ENCODE peak calls at places on chromosomes 5 and 9, in four cellular contexts. V is AG10803, Q is transverse colon, Y is heart right ventricle. Z is an unnamed sample.

GRCh38 chr9:135960328-135961276 is 571 bp downstream of the UBAC1 start:
- DNase-seq in V (no peak), Q (peak), Y (no peak), Z (no peak)

GRCh38 chr5:147458581-147458980 is 51.3 kb downstream of the DPYSL3 start:
- DNase-seq in V (no peak), Q (no peak), Y (no peak), Z (no peak)

GRCh38 chr5:164301708-164302107 is 796.3 kb downstream of the MAT2B start:
- DNase-seq in V (no peak), Q (no peak), Y (no peak), Z (no peak)

GRCh38 chr5:17833336-17833735 is 199.1 kb downstream of the TAF11L14 start:
- DNase-seq in V (no peak), Q (no peak), Y (no peak), Z (no peak)

GRCh38 chr5:35285011-35285410 is 54.7 kb upstream of the PRLR start:
- DNase-seq in V (no peak), Q (no peak), Y (no peak), Z (no peak)

GRCh38 chr5:61631438-61631941 is 299.4 kb downstream of the ZSWIM6 start:
- DNase-seq in V (peak), Q (peak), Y (peak), Z (no peak)

GRCh38 chr9:136653323-136654064 is 9.2 kb upstream of the EGFL7 start:
- DNase-seq in V (no peak), Q (no peak), Y (no peak), Z (no peak)

GRCh38 chr5:179818746-179819295 is 1.9 kb upstream of the SQSTM1 start:
- DNase-seq in V (peak), Q (peak), Y (peak), Z (peak)

GRCh38 chr5:6582507-6583048 is 50.3 kb downstream of the NSUN2 start:
- DNase-seq in V (no peak), Q (no peak), Y (no peak), Z (no peak)

GRCh38 chr5:153496835-153497234 is 6.4 kb downstream of the GRIA1 start:
- DNase-seq in V (peak), Q (no peak), Y (no peak), Z (no peak)

GRCh38 chr9:92992549-92992948 is 45.2 kb downstream of the FGD3 start:
- DNase-seq in V (no peak), Q (no peak), Y (no peak), Z (no peak)

GRCh38 chr9:92990461-92990860 is 43.1 kb downstream of the FGD3 start:
- DNase-seq in V (no peak), Q (no peak), Y (no peak), Z (no peak)

GRCh38 chr9:92988215-92988731 is 41.0 kb downstream of the FGD3 start:
- DNase-seq in V (no peak), Q (no peak), Y (no peak), Z (no peak)

GRCh38 chr9:92986175-92987110 is 39.1 kb downstream of the FGD3 start:
- DNase-seq in V (peak), Q (no peak), Y (no peak), Z (no peak)

DNA sequence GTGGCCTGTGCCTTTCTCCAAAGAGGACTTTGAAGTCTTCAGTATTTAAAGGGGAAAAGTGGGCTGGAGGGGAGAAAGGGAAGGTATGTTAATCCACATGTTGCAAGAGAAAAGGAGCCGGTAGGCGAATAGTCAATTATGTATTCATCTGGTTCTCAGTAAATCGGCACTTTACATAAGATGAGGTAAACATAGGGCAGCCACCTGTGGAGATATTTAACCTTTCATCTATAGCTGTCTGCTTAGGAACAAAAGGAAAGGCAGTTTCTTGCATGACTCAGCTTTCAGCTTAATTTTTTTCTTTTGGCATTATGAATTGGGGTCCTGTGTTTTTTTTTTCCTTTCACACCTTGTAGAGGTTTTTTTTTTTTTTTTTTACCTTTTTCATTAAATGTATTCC is 42.2 kb downstream of the FGD3 start:
- DNase-seq in V (no peak), Q (no peak), Y (no peak), Z (no peak)
- TF ChIP-seq CTCF in V (no peak), Q (no peak), Y (no peak), Z (no peak)

GRCh38 chr9:93303806-93304573 is 120.1 kb downstream of the WNK2 start:
- DNase-seq in V (no peak), Q (no peak), Y (no peak), Z (no peak)

GRCh38 chr9:93301291-93301811 is 117.4 kb downstream of the WNK2 start:
- DNase-seq in V (no peak), Q (no peak), Y (no peak), Z (no peak)

GRCh38 chr9:93301911-93302525 is 118.1 kb downstream of the WNK2 start:
- DNase-seq in V (no peak), Q (peak), Y (no peak), Z (no peak)

GRCh38 chr9:93303258-93303771 is 119.4 kb downstream of the WNK2 start:
- DNase-seq in V (no peak), Q (no peak), Y (no peak), Z (no peak)

GRCh38 chr9:93302586-93303257 is 118.8 kb downstream of the WNK2 start:
- DNase-seq in V (peak), Q (peak), Y (no peak), Z (no peak)
- TF ChIP-seq CTCF in V (peak), Q (peak), Y (peak), Z (no peak)

DNA sequence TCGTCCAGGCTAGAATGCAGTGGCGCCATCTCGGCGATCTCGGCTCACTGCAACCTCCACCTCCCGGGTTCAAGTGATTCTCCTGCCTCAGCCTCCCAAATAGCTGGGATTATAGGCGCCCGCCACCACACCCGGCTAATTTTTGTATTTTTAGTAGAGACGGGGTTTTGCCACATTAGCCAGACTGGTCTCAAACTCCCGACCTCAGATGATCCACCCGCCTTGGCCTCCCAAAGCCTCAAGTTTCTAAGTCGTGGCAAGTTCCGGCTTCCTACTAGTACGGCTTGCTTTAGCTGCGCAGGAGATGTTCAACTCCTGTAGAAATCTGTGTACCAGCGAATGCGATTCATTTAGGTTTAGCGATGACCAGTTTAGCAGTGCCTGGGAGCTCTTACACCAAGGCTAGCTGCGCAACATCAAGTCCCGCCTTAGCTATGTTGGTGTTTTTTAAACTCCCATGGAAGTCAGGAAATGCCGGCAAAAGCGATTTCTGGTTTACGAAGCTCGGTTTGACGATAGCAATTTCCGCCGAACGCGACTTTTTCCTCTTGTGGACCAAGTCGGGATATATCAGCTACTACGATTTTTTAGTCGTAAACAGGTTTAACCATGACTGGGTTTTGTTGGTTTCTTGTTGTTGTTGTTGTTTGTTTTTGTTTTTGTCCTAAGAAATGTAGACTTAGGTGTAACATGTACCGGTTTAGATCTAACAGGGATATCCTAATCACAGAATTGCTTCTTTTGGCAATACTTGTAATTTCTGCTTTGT is 46.4 kb downstream of the ANXA2R start:
- DNase-seq in V (peak), Q (peak), Y (no peak), Z (no peak)
- TF ChIP-seq CTCF in V (no peak), Q (no peak), Y (no peak), Z (no peak)

GRCh38 chr5:92378961-92379611 is 996.0 kb upstream of the ARRDC3 start:
- DNase-seq in V (no peak), Q (no peak), Y (peak), Z (no peak)
- TF ChIP-seq CTCF in V (no peak), Q (no peak), Y (no peak), Z (no peak)

DNA sequence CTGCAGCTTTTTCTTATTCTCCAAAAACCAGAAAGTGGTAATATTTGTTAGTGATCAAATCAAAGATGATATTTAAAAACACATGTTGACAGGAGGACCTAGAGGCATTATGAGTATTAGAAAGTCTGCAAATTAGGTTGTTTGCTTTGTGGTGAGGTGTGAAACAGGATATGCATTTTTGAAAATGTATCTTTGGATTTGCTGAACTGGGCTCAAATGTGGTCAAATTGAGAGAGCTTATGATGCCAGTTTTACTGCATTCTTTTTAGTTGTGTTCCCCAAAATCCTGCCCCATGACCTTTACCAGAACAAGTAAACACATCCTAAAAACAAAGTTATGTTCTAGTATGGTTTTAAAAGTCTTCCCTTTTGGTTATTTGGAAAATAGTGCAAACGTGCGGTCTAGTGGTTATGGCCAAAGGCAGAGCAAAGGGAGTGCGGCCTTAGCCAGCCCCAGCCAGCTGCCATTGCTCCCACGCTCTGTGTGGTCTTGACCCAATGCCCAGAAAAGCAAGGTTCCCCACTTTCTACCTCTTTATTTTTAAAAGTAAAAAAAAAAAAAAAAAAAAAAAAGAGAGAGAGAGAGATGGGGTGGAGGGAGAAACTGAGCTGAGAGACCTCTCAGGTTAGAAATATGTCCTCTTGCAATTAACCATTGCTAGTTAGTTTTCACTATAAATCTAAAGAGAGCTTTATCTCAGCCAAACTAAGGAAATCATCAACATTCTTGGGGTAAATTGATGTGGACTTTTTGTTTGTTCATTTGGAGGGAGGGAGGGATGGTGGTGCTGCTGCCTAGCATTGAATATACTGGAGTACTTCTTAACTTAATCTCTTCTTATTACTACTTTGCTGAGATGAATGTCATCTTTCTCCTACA is 176.6 kb downstream of the ARHGAP26 start:
- DNase-seq in V (no peak), Q (no peak), Y (no peak), Z (no peak)
- TF ChIP-seq CTCF in V (no peak), Q (no peak), Y (no peak), Z (no peak)

DNA sequence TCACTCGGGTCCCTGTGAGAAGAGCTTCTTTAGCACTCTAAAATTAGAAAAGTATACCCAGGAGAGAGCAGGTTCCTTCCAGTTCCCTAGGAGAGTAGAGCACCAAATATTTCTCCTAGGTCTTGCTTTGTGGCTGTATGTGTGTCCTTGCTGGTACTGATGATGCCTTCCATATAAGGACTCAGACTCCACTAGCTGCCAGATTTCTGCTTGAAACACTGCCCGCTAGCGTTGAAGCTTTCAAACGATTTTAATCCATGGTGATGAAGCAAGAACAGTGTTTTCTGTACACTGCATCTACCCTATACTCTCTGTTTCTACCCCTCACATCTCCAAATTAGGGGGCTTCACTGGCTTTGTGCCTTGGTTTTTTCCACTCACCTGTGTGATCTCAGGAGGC is 2.4 kb upstream of the SMC2 start:
- DNase-seq in V (no peak), Q (peak), Y (no peak), Z (no peak)
- TF ChIP-seq CTCF in V (no peak), Q (peak), Y (peak), Z (no peak)

GRCh38 chr9:113056191-113057106 is at the start of gene ZFP37:
- DNase-seq in V (peak), Q (peak), Y (peak), Z (peak)
- TF ChIP-seq CTCF in V (no peak), Q (no peak), Y (no peak), Z (no peak)

Z was measured in omental fat pad.